ENCODE peak calls at places on chromosomes 12 and 14, in five cellular contexts. A is A549, C is stomach, B is tibial nerve, P is ovary. G is an unnamed sample.

GRCh38 chr12:12538535-12538934 is 24.1 kb downstream of the DUSP16 start:
- DNase-seq in A (no peak), C (no peak), B (no peak), P (no peak), G (no peak)

GRCh38 chr14:98748966-98749365 is 523.0 kb downstream of the BCL11B start:
- DNase-seq in A (no peak), C (no peak), B (no peak), P (no peak), G (no peak)

GRCh38 chr12:79678306-79678705 is 12.5 kb downstream of the PAWR start:
- DNase-seq in A (no peak), C (no peak), B (no peak), P (no peak), G (no peak)

GRCh38 chr14:35229495-35230089 is 62.6 kb upstream of the PSMA6 start:
- DNase-seq in A (no peak), C (no peak), B (no peak), P (no peak), G (no peak)

GRCh38 chr12:6570264-6570887 is 2.3 kb upstream of the NOP2 start:
- DNase-seq in A (peak; percentile 72), C (peak; percentile 56), B (no peak), P (no peak), G (no peak)

GRCh38 chr12:32107376-32108267 is 975 bp downstream of the BICD1 start:
- DNase-seq in A (peak; percentile 45), C (no peak), B (no peak), P (peak; percentile 33), G (no peak)

GRCh38 chr14:59217011-59217410 is 28.5 kb downstream of the DAAM1 start:
- DNase-seq in A (no peak), C (no peak), B (no peak), P (no peak), G (no peak)

GRCh38 chr12:93777249-93777648 is 100.1 kb downstream of the CRADD start:
- DNase-seq in A (no peak), C (no peak), B (no peak), P (peak; percentile 42), G (no peak)

GRCh38 chr12:9648701-9649531 is 20.6 kb upstream of the CLEC2D start:
- DNase-seq in A (no peak), C (no peak), B (no peak), P (no peak), G (no peak)

GRCh38 chr12:50621435-50622304 is 116.9 kb downstream of the DIP2B start:
- DNase-seq in A (no peak), C (no peak), B (no peak), P (no peak), G (no peak)

GRCh38 chr14:104178279-104178678 is 39.9 kb downstream of the KIF26A start:
- DNase-seq in A (no peak), C (peak; percentile 72), B (no peak), P (peak; percentile 60), G (no peak)

GRCh38 chr14:104082807-104083206 is 2.7 kb upstream of the ASPG start:
- DNase-seq in A (no peak), C (peak; percentile 85), B (no peak), P (peak; percentile 14), G (peak; percentile 39)

GRCh38 chr14:88935083-88935482 is 110.6 kb downstream of the TTC8 start:
- DNase-seq in A (no peak), C (no peak), B (no peak), P (no peak), G (no peak)

GRCh38 chr12:12983420-12984035 is 16.5 kb downstream of the HEBP1 start:
- DNase-seq in A (peak; percentile 73), C (no peak), B (no peak), P (no peak), G (no peak)

GRCh38 chr12:68180792-68181744 is 21.5 kb upstream of the IFNG start:
- DNase-seq in A (no peak), C (no peak), B (no peak), P (no peak), G (no peak)

GRCh38 chr14:103708750-103709187 is 6.5 kb downstream of the XRCC3 start:
- DNase-seq in A (no peak), C (peak; percentile 76), B (no peak), P (no peak), G (no peak)

GRCh38 chr14:90305176-90305601 is 26.6 kb downstream of the NRDE2 start:
- DNase-seq in A (no peak), C (no peak), B (no peak), P (no peak), G (no peak)

GRCh38 chr14:67650694-67651093 is 23.7 kb downstream of the VTI1B start:
- DNase-seq in A (no peak), C (no peak), B (no peak), P (no peak), G (no peak)

GRCh38 chr12:48446372-48446771 is 26.0 kb upstream of the ANP32D start:
- DNase-seq in A (no peak), C (no peak), B (no peak), P (no peak), G (no peak)

GRCh38 chr14:106508216-106508615 is 981.8 kb downstream of the TMEM121 start:
- DNase-seq in A (no peak), C (no peak), B (no peak), P (no peak), G (no peak)

GRCh38 chr12:111304642-111305071 is 64.2 kb downstream of the PHETA1 start:
- DNase-seq in A (peak; percentile 69), C (no peak), B (no peak), P (no peak), G (no peak)

GRCh38 chr14:91249841-91250616 is 5.5 kb upstream of the GPR68 start:
- DNase-seq in A (peak; percentile 36), C (no peak), B (no peak), P (no peak), G (peak; percentile 49)

DNA sequence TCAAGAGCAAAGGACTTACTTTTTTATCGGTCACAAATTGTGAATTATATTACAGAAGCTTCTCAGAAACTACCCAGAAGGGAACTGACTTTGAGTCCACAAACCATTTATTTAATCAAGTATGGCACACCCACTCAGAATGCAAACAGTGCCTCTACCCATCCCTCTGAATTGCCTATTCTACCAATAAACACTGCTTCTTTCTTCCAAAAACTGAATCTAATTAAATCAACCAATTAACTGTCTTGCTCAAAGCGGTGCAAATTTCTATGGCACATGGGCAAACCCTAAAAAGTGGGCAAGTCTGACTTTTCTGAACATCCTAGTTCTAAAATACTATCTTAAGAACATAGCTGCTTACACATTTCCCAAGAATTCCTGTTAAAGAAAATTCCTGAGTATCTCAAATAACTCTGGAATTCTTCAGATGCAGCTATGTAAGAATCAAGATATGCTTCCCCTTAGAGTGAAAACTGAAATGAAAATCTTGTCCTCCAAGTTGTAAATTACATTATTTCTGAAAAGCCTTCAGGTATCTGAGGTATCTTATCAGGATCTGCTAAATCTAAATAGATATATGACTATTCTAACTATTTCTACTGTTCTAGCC is 4.3 kb downstream of the SPTLC2 start:
- DNase-seq in A (no peak), C (no peak), B (no peak), P (no peak), G (no peak)
- H3K4me3 ChIP-seq in A (no peak overlapping the region), C (no peak overlapping the region), B (no peak overlapping the region), P (no peak overlapping the region), G (no peak overlapping the region)

GRCh38 chr14:32202468-32202865 is 602 bp downstream of the RNU6-8 start:
- DNase-seq in A (peak; percentile 52), C (no peak), B (no peak), P (peak; percentile 10), G (no peak)

GRCh38 chr14:32201816-32202467 is at the start of gene RNU6-7:
- DNase-seq in A (peak; percentile 78), C (no peak), B (no peak), P (peak; percentile 66), G (no peak)

GRCh38 chr14:32201196-32201815 is 539 bp upstream of the RNU6-7 start:
- DNase-seq in A (peak; percentile 86), C (peak; percentile 80), B (peak; percentile 60), P (peak; percentile 92), G (peak; percentile 89)

GRCh38 chr14:32203928-32204357 is 874 bp upstream of the RNU6-8 start:
- DNase-seq in A (peak; percentile 21), C (no peak), B (no peak), P (peak; percentile 22), G (no peak)

GRCh38 chr14:32202941-32203882 is at the start of gene RNU6-8:
- DNase-seq in A (peak; percentile 92), C (peak; percentile 86), B (peak; percentile 65), P (peak; percentile 94), G (peak; percentile 87)
- TF ChIP-seq EP300 in A (no peak), C (no peak), B (peak; percentile 80), P (no peak), G (no peak)

GRCh38 chr12:52411806-52412205 is 5.7 kb upstream of the KRT82 start:
- DNase-seq in A (no peak), C (no peak), B (no peak), P (no peak), G (no peak)
- H3K4me3 ChIP-seq in A (no peak overlapping the region), C (no peak overlapping the region), B (no peak overlapping the region), P (no peak overlapping the region), G (no peak overlapping the region)

DNA sequence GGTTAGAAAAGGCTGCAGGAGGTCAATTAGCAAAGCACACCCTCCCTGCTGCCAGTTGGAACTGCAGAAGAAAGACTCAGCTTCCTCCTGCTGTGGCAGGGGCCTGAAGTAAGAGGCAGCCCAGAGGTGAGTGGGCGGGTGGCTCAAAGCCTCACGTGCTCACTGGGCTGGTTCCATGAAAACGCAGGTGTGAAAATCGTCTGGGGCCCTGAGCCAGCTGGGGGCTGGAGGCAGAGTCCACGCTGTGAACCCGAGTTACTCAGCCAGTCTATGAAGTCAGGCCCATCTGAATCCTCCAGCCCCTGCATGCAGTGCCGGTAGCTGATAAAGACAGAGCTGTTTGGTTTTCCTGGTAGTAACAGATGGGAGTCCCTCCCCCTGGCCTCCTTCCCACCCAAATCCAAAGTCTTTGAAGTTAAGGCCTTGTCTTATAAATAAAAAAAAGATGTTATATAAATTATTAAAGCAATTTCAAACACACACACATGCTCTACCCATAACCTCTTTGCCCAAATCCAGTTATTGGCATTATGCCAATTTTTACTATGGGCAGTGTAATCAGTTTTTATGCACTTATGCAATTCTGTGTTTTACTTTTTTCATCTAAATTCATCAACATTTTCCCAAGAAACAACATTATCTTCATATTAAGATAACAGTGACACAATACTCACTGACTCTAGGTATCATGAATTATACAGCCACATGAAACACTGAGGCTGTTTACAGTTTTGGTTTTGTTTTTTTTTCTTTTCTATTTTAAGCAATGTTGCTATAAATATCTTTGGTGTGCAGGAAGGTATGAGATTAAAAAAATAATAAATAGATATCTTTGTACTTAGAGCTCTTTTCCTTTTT is 57.9 kb upstream of the PNMA1 start:
- DNase-seq in A (no peak), C (peak; percentile 86), B (no peak), P (peak; percentile 85), G (peak; percentile 78)
- TF ChIP-seq EP300 in A (no peak), C (no peak), B (peak; percentile 5), P (no peak), G (no peak)

G was measured in upper lobe of left lung.